ENCODE peak calls at places on chromosomes 4 and X, in nine cellular contexts. T, Y, R, P, M, E, F, D and K are unnamed samples.

GRCh38 chrX:70208479-70208878 is 26.0 kb upstream of the AWAT1 start:
- DNase-seq in T (no peak), F (no peak), E (no peak), P (no peak), D (no peak), R (no peak), Y (no peak), M (no peak), K (no peak)

GRCh38 chr4:121822796-121823504 is 733 bp downstream of the CCNA2 start:
- DNase-seq in T (no peak), F (peak; percentile 68), E (peak; percentile 27), M (peak; percentile 23), P (no peak), Y (peak; percentile 18), R (peak; percentile 11), D (peak; percentile 69), K (no peak)

GRCh38 chr4:5385741-5386251 is 322.6 kb downstream of the EVC2 start:
- DNase-seq in Y (no peak), E (no peak), P (no peak), T (no peak), F (no peak), R (peak; percentile 34), M (no peak), D (peak; percentile 68), K (no peak)

GRCh38 chr4:1368421-1369090 is 21.5 kb downstream of the UVSSA start:
- DNase-seq in R (no peak), F (no peak), P (no peak), M (no peak), T (no peak), D (peak; percentile 53), E (no peak), Y (peak; percentile 3), K (no peak)

GRCh38 chrX:139224953-139225665 is 305.4 kb upstream of the F9 start:
- DNase-seq in T (no peak), Y (peak; percentile 33), F (no peak), E (no peak), D (no peak), R (no peak), M (no peak), P (no peak), K (no peak)

GRCh38 chrX:44651347-44651746 is 108.7 kb upstream of the FUNDC1 start:
- DNase-seq in P (no peak), T (no peak), R (peak; percentile 1), Y (peak; percentile 83), M (no peak), E (no peak), D (no peak), F (no peak), K (no peak)

GRCh38 chrX:20063716-20064351 is 52.9 kb downstream of the MAP7D2 start:
- DNase-seq in E (no peak), M (no peak), P (no peak), R (no peak), F (peak; percentile 21), D (no peak), Y (no peak), T (no peak), K (no peak)

GRCh38 chrX:111145878-111146277 is 49.9 kb downstream of the PAK3 start:
- DNase-seq in D (no peak), Y (no peak), P (no peak), T (no peak), E (no peak), M (no peak), F (no peak), R (no peak), K (no peak)

GRCh38 chrX:25278341-25278740 is 262.6 kb upstream of the ARX start:
- DNase-seq in Y (no peak), E (no peak), F (no peak), T (no peak), D (no peak), R (no peak), P (no peak), M (no peak), K (no peak)

GRCh38 chr4:183831026-183831446 is 74.1 kb upstream of the STOX2 start:
- DNase-seq in Y (no peak), D (no peak), P (no peak), E (no peak), F (no peak), T (peak; percentile 49), M (no peak), R (no peak), K (no peak)

GRCh38 chr4:151409470-151410313 is 716 bp downstream of the FHIP1A start:
- DNase-seq in Y (peak; percentile 78), M (no peak), R (peak; percentile 56), D (peak; percentile 72), T (no peak), F (peak; percentile 57), E (no peak), P (no peak), K (no peak)

GRCh38 chr4:151407018-151407417 is 2.0 kb upstream of the FHIP1A start:
- DNase-seq in D (no peak), P (no peak), R (no peak), E (no peak), M (no peak), Y (no peak), T (no peak), F (no peak), K (no peak)

GRCh38 chr4:151407466-151408379 is 1.3 kb upstream of the FHIP1A start:
- DNase-seq in T (no peak), Y (peak; percentile 49), D (peak; percentile 65), E (peak; percentile 64), R (peak; percentile 47), M (no peak), P (no peak), F (peak; percentile 86), K (no peak)

GRCh38 chr4:151408380-151408629 is 671 bp upstream of the FHIP1A start:
- DNase-seq in D (no peak), T (no peak), E (no peak), Y (no peak), M (no peak), R (no peak), P (no peak), F (no peak), K (no peak)

DNA sequence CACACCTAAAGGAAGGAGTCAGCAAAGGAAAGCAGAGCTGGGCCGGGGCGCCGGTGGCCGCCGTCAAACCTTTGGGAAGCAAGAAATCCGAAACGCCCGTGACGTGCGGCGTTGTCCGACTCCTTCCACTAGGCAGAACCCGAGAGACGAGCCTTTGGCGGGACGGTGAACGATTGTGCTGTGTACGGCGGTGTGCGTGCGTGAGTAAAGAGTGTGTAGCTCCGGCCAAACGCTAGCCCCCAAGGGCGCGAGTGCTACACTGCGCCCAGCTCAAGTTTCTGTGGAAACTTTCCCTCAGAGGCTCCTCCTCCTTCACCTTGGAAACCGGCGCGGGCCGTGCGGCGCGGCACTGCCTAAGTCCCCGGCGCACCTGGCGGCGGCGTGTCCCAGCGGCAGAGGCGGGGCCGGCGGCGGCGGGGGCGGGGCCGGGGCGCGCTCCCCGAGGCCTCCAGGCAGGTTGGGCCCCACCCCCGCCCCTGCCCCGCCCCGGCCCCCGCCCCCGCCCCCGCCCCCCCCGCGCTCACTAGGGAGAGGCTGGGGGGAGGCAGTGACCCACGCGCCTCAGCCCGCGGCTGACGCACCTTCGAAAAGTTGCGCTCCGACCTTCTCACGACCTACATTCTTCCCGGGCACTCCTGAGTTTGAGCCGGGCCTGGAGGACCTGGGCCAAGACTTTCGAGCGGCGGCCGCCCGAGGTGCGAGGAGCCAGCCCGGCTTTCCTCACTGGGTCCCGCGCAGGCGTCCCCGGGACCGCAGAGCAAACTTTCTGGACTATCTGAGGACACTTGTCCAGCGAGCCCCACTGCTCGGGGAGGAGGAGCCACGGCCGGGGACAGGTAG is at the start of gene FHIP1A:
- DNase-seq in D (peak; percentile 85), F (peak; percentile 52), R (peak; percentile 96), Y (peak; percentile 95), E (peak; percentile 75), P (peak; percentile 41), T (peak; percentile 69), M (peak; percentile 46), K (peak; percentile 62)
- TF ChIP-seq POLR2A in D (no peak), F (no peak), R (peak; percentile 97), Y (peak; percentile 68), E (no peak), P (peak; percentile 25), T (no peak), M (no peak), K (no peak)

DNA sequence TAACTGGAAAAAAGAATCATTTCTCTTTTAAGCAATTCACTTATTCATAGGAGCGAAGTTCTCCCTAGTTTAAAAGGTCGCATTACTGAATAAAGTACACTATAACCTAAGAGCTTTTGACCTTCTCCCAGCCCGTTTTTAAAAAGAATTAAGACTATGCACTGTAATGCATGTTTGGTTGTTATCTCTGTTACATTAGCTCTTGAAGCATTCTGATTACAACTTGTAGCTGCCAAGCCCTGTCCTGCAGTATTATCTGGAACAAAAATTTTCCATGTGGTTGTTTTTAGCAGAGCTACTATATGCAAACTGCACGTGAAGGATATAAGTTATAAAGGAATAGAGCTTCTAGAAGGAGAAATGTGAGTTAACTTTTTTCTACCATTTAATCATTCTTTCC is 8.1 kb downstream of the GAB1 start:
- DNase-seq in F (no peak), P (no peak), E (no peak), Y (no peak), T (no peak), D (no peak), M (no peak), R (no peak), K (no peak)
- TF ChIP-seq POLR2A in F (no peak), P (no peak), E (no peak), Y (no peak), T (no peak), D (no peak), M (no peak), R (no peak), K (no peak)

GRCh38 chrX:49000640-49001039 is 1.4 kb downstream of the GRIPAP1 start:
- DNase-seq in M (no peak), E (no peak), P (no peak), F (no peak), T (no peak), Y (no peak), R (no peak), D (no peak), K (no peak)

GRCh38 chrX:48999030-48999429 is 3.0 kb downstream of the GRIPAP1 start:
- DNase-seq in T (no peak), P (no peak), F (no peak), D (no peak), R (no peak), M (no peak), Y (no peak), E (no peak), K (no peak)

GRCh38 chrX:49001521-49002090 is 458 bp downstream of the GRIPAP1 start:
- DNase-seq in F (peak; percentile 76), R (peak; percentile 8), T (no peak), Y (peak; percentile 14), D (no peak), P (peak; percentile 5), E (no peak), M (peak; percentile 54), K (peak; percentile 15)

GRCh38 chrX:49003696-49004095 is 1.6 kb upstream of the GRIPAP1 start:
- DNase-seq in M (no peak), R (no peak), T (no peak), Y (no peak), E (no peak), D (no peak), F (no peak), P (no peak), K (no peak)

GRCh38 chrX:49002091-49002935 is at the start of gene GRIPAP1:
- DNase-seq in D (peak; percentile 77), M (peak; percentile 85), E (peak; percentile 42), T (peak; percentile 54), P (peak; percentile 67), F (peak; percentile 92), Y (peak; percentile 61), R (peak; percentile 83), K (peak; percentile 23)
- TF ChIP-seq POLR2A in D (no peak), M (peak; percentile 69), E (peak; percentile 83), T (no peak), P (peak; percentile 50), F (peak; percentile 70), Y (peak; percentile 53), R (peak; percentile 78), K (peak; percentile 60)

GRCh38 chrX:34770511-34770910 is 113.4 kb upstream of the TMEM47 start:
- DNase-seq in P (no peak), Y (no peak), F (no peak), T (no peak), M (no peak), D (no peak), E (no peak), R (no peak), K (no peak)
- TF ChIP-seq POLR2A in P (no peak), Y (no peak), F (no peak), T (no peak), M (no peak), D (no peak), E (no peak), R (no peak), K (no peak)